ENCODE peak calls at places on chromosomes 12 and 14, in four cellular contexts. Y, T, B and L are unnamed samples.
A peak's percentile ranks its signal among the peaks of the same experiment; 100 is the strongest.

GRCh38 chr12:48291511-48291910 is 59.2 kb downstream of the ZNF641 start:
- DNase-seq in T (no peak), B (no peak), Y (no peak), L (no peak)

GRCh38 chr14:77043177-77043983 is 14.9 kb upstream of the IRF2BPL start:
- DNase-seq in B (peak; percentile 99), Y (peak; percentile 57), T (peak; percentile 71), L (peak; percentile 75)

GRCh38 chr12:56029666-56030293 is 8.9 kb downstream of the IKZF4 start:
- DNase-seq in Y (peak; percentile 77), T (peak; percentile 59), B (peak; percentile 68), L (no peak)

GRCh38 chr14:93023039-93023438 is 92.7 kb downstream of the ITPK1 start:
- DNase-seq in Y (no peak), T (no peak), B (no peak), L (no peak)

GRCh38 chr14:101235042-101235871 is 326.0 kb upstream of the DIO3 start:
- DNase-seq in Y (no peak), T (peak; percentile 56), B (peak; percentile 17), L (peak; percentile 83)

GRCh38 chr12:106753526-106753925 is 21.0 kb upstream of the RIC8B start:
- DNase-seq in B (no peak), T (no peak), Y (no peak), L (no peak)

GRCh38 chr14:103880334-103880985 is 33.1 kb upstream of the PPP1R13B start:
- DNase-seq in Y (peak; percentile 85), B (peak; percentile 83), T (no peak), L (peak; percentile 90)

GRCh38 chr12:109458086-109458485 is 19.0 kb downstream of the KCTD10 start:
- DNase-seq in Y (peak; percentile 72), T (peak; percentile 22), B (peak; percentile 76), L (no peak)

GRCh38 chr12:63150255-63151060 is 543 bp downstream of the AVPR1A start:
- DNase-seq in Y (no peak), B (no peak), T (no peak), L (no peak)

GRCh38 chr12:102484017-102484731 is 3.8 kb upstream of the IGF1 start:
- DNase-seq in T (peak; percentile 54), Y (peak; percentile 23), B (peak; percentile 86), L (peak; percentile 78)

GRCh38 chr14:77615231-77616132 is 955 bp downstream of the SPTLC2 start:
- DNase-seq in Y (peak; percentile 29), T (peak; percentile 61), B (no peak), L (no peak)

GRCh38 chr14:77026930-77027537 is 1.5 kb downstream of the IRF2BPL start:
- DNase-seq in T (peak; percentile 50), B (peak; percentile 60), Y (peak; percentile 52), L (no peak)

GRCh38 chr14:52185178-52185577 is 82.3 kb upstream of the PTGDR start:
- DNase-seq in B (no peak), T (no peak), Y (no peak), L (no peak)

GRCh38 chr12:3022411-3022810 is 54.8 kb upstream of the TSPAN9 start:
- DNase-seq in B (no peak), T (no peak), Y (no peak), L (no peak)

GRCh38 chr14:42480235-42480634 is 873.6 kb downstream of the LRFN5 start:
- DNase-seq in T (no peak), Y (no peak), B (no peak), L (no peak)

GRCh38 chr14:61561657-61562276 is 133.5 kb upstream of the HIF1A start:
- DNase-seq in Y (peak; percentile 81), T (peak; percentile 100), B (peak; percentile 100), L (no peak)

GRCh38 chr12:57904426-57904825 is 36.9 kb upstream of the ATP23 start:
- DNase-seq in T (no peak), B (no peak), Y (no peak), L (no peak)

GRCh38 chr12:12207746-12208145 is 59.1 kb downstream of the LRP6 start:
- DNase-seq in T (peak; percentile 37), Y (no peak), B (no peak), L (no peak)

GRCh38 chr12:8819676-8819980 is 2.8 kb upstream of the A2ML1 start:
- DNase-seq in T (no peak), B (no peak), Y (no peak), L (no peak)

GRCh38 chr14:100549834-100550625 is 37.2 kb downstream of the BEGAIN start:
- DNase-seq in T (no peak), B (no peak), Y (no peak), L (no peak)

GRCh38 chr14:34498684-34499412 is 36.8 kb upstream of the SPTSSA start:
- DNase-seq in B (no peak), T (peak; percentile 39), Y (no peak), L (no peak)

GRCh38 chr12:124967016-124967739 is 21.8 kb downstream of the DHX37 start:
- DNase-seq in T (no peak), B (no peak), Y (no peak), L (no peak)

GRCh38 chr14:97442363-97442762 is 645.2 kb downstream of the VRK1 start:
- DNase-seq in T (no peak), B (no peak), Y (no peak), L (no peak)

GRCh38 chr12:47773858-47774580 is 981 bp downstream of the SLC48A1 start:
- DNase-seq in B (no peak), T (no peak), Y (no peak), L (no peak)